ENCODE peak calls at places on chromosomes 11 and 22, in seven cellular contexts. C is GM12878, H is HepG2, O is SK-N-SH, E is K562, Y is HCT116, V is H1. S is an unnamed sample.

GRCh38 chr11:2517016-2517385 is 72.2 kb downstream of the KCNQ1 start:
- DNase-seq in C (no peak), H (no peak), O (peak; percentile 22), E (no peak), Y (no peak), V (no peak), S (no peak)

GRCh38 chr22:24945430-24945829 is 1.1 kb downstream of the LHFPL7 start:
- DNase-seq in C (no peak), H (no peak), O (no peak), E (no peak), Y (no peak), V (no peak), S (no peak)

GRCh38 chr11:67345949-67346819 is 7.2 kb downstream of the POLD4 start:
- DNase-seq in C (peak; percentile 24), H (peak; percentile 32), O (peak; percentile 10), E (no peak), Y (peak; percentile 54), V (no peak), S (no peak)

GRCh38 chr11:3155216-3155615 is 9.9 kb downstream of the OSBPL5 start:
- DNase-seq in C (no peak), H (no peak), O (no peak), E (no peak), Y (no peak), V (no peak), S (no peak)

GRCh38 chr11:56160217-56160616 is at the start of gene OR8K5:
- DNase-seq in C (no peak), H (no peak), O (no peak), E (no peak), Y (no peak), V (no peak), S (no peak)

GRCh38 chr11:1730230-1730629 is 20.2 kb downstream of the IFITM10 start:
- DNase-seq in C (no peak), H (no peak), O (no peak), E (no peak), Y (no peak), V (no peak), S (no peak)

GRCh38 chr11:117882539-117882938 is 6.1 kb upstream of the FXYD6 start:
- DNase-seq in C (no peak), H (no peak), O (no peak), E (no peak), Y (no peak), V (no peak), S (no peak)

GRCh38 chr11:117833401-117833891 is 8.9 kb upstream of the FXYD2 start:
- DNase-seq in C (no peak), H (no peak), O (peak; percentile 15), E (no peak), Y (no peak), V (no peak), S (peak; percentile 71)

GRCh38 chr11:130737866-130738431 is 178.3 kb downstream of the SNX19 start:
- DNase-seq in C (no peak), H (no peak), O (peak; percentile 47), E (no peak), Y (no peak), V (no peak), S (no peak)

GRCh38 chr11:56923116-56923515 is 65.6 kb upstream of the OR5AK2 start:
- DNase-seq in C (no peak), H (no peak), O (no peak), E (no peak), Y (no peak), V (no peak), S (peak; percentile 9)

GRCh38 chr11:120645639-120646038 is 134.1 kb downstream of the GRIK4 start:
- DNase-seq in C (no peak), H (no peak), O (no peak), E (no peak), Y (no peak), V (peak; percentile 86), S (no peak)

GRCh38 chr11:75668508-75669297 is at the start of gene MAP6:
- DNase-seq in C (no peak), H (no peak), O (peak; percentile 85), E (peak; percentile 32), Y (no peak), V (no peak), S (no peak)

GRCh38 chr11:10309163-10310093 is 4.6 kb downstream of the ADM start:
- DNase-seq in C (no peak), H (peak; percentile 74), O (no peak), E (peak; percentile 41), Y (peak; percentile 83), V (no peak), S (peak; percentile 91)

GRCh38 chr11:105718641-105719040 is 108.8 kb downstream of the GRIA4 start:
- DNase-seq in C (no peak), H (no peak), O (no peak), E (no peak), Y (no peak), V (no peak), S (no peak)

GRCh38 chr11:2432628-2433071 is 11.7 kb downstream of the TRPM5 start:
- DNase-seq in C (no peak), H (no peak), O (no peak), E (no peak), Y (no peak), V (no peak), S (no peak)

GRCh38 chr11:113493205-113493604 is 18.0 kb upstream of the DRD2 start:
- DNase-seq in C (no peak), H (no peak), O (no peak), E (no peak), Y (no peak), V (no peak), S (no peak)

GRCh38 chr11:113487622-113488021 is 12.4 kb upstream of the DRD2 start:
- DNase-seq in C (no peak), H (no peak), O (no peak), E (no peak), Y (no peak), V (no peak), S (no peak)

GRCh38 chr11:113484223-113484622 is 9.0 kb upstream of the DRD2 start:
- DNase-seq in C (no peak), H (no peak), O (no peak), E (no peak), Y (no peak), V (no peak), S (no peak)

GRCh38 chr11:113494021-113494420 is 18.8 kb upstream of the DRD2 start:
- DNase-seq in C (no peak), H (no peak), O (no peak), E (no peak), Y (no peak), V (no peak), S (no peak)

GRCh38 chr11:113488931-113489351 is 13.7 kb upstream of the DRD2 start:
- DNase-seq in C (no peak), H (no peak), O (no peak), E (no peak), Y (no peak), V (no peak), S (no peak)
- TF ChIP-seq JUND in C (no peak), H (no peak), O (no peak), E (no peak), Y (no peak), V (no peak), S (no peak)

GRCh38 chr11:297666-298405 is 1.5 kb downstream of the IFITM5 start:
- DNase-seq in C (no peak), H (peak; percentile 24), O (no peak), E (peak; percentile 70), Y (no peak), V (no peak), S (no peak)
- TF ChIP-seq JUND in C (no peak), H (no peak), O (no peak), E (no peak), Y (no peak), V (no peak), S (no peak)

DNA sequence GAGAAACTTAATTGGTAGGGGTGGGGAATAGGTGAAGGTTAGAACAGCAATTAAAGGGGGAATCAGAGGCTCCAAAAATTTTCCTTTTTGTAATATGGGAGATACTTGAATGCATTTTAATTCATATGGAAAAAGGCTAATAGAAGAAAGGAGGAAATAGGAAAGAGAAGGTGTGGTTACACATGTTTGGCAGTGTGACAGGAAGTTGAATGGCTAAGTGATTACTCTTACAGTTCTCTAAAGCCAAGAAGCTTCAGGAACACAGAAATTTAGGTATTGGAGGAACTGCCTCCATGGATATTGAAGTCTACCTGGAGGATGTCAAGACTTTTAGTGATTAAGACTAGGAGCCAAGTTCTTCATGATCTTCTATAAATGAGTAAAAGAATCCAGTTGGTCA is 6.3 kb downstream of the NXPE2 start:
- DNase-seq in C (no peak), H (no peak), O (no peak), E (no peak), Y (no peak), V (no peak), S (no peak)
- TF ChIP-seq JUND in C (no peak), H (no peak), O (no peak), E (no peak), Y (no peak), V (no peak), S (no peak)

DNA sequence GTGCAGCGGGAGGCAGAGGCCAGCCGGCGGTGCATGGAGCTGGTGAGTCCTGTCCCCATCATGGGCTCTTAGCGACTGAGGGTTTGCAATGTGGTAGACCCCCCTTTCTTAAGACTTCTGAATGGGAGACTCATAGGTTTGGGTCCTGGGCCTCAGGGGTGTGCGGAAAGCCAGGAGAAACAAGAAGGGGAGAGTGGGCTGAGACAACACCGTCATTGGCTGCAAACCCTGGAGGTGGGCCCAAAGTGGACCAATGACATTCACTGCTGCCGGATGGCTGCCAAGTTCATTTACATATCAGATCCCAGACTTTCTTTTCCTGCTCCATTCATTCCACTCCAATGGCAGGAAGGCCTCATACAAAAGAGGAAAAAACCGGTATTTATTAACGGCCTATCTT is 213.3 kb downstream of the MYO18B start:
- DNase-seq in C (no peak), H (no peak), O (no peak), E (no peak), Y (no peak), V (no peak), S (no peak)
- TF ChIP-seq JUND in C (no peak), H (no peak), O (no peak), E (no peak), Y (no peak), V (no peak), S (no peak)